ENCODE peak calls at places on chromosome 13, in ten cellular contexts. T is tibial artery; M is stimulated activated CD4-positive, alpha-beta T cell treated with anti-CD3 and anti-CD28 coated beads, Interleukin-4, amount 100 ng/mL, for 48 hours; B is sciatic nerve; E is left cardiac atrium; G is activated CD4-positive, alpha-beta T cell treated with anti-CD3 and anti-CD28 coated beads, Interleukin-2, amount 50 U/mL, for 24 hours; K is CD8-positive, alpha-beta T cell; U is ELR; J is psoas muscle; X is ureter. H is an unnamed sample.

GRCh38 chr13:33578786-33579185 is 239.2 kb upstream of the RFC3 start:
- DNase-seq in B (no peak), J (no peak), G (no peak), X (no peak), K (no peak), U (no peak), E (no peak), M (no peak), T (no peak), H (no peak)

GRCh38 chr13:36341718-36342117 is 4.5 kb downstream of the SPART start:
- DNase-seq in T (no peak), J (no peak), K (no peak), M (no peak), B (no peak), G (no peak), U (peak), E (no peak), X (no peak), H (no peak)

GRCh38 chr13:80047406-80047805 is 293.5 kb downstream of the SPRY2 start:
- DNase-seq in M (no peak), X (no peak), J (no peak), U (no peak), T (no peak), K (no peak), E (no peak), G (no peak), B (no peak), H (no peak)

GRCh38 chr13:23947893-23948292 is 50.6 kb upstream of the C1QTNF9B start:
- DNase-seq in K (no peak), G (no peak), U (no peak), B (no peak), M (no peak), J (no peak), T (no peak), E (no peak), X (no peak), H (no peak)

GRCh38 chr13:77034883-77035282 is 7.9 kb upstream of the FBXL3 start:
- DNase-seq in T (no peak), M (no peak), G (no peak), K (no peak), E (no peak), J (no peak), B (no peak), X (no peak), U (peak), H (no peak)

GRCh38 chr13:54742984-54743383 is 1714.4 kb downstream of the OLFM4 start:
- DNase-seq in G (no peak), M (no peak), B (no peak), K (no peak), X (no peak), U (no peak), E (no peak), T (no peak), J (no peak), H (no peak)

GRCh38 chr13:62767473-62767872 is 1351.8 kb upstream of the PCDH20 start:
- DNase-seq in K (no peak), X (no peak), E (no peak), G (no peak), J (no peak), B (no peak), M (no peak), T (no peak), U (no peak), H (no peak)

GRCh38 chr13:107562222-107562621 is 653.1 kb downstream of the LIG4 start:
- DNase-seq in U (no peak), T (no peak), G (no peak), E (no peak), K (no peak), B (no peak), X (no peak), J (no peak), M (no peak), H (no peak)

GRCh38 chr13:40986328-40986856 is 32.7 kb downstream of the ELF1 start:
- DNase-seq in B (no peak), T (no peak), G (no peak), X (no peak), M (no peak), E (no peak), K (no peak), J (no peak), U (no peak), H (no peak)

GRCh38 chr13:52091473-52091872 is 37.4 kb downstream of the NEK5 start:
- DNase-seq in T (no peak), K (no peak), G (no peak), B (no peak), M (no peak), X (no peak), U (no peak), J (no peak), E (no peak), H (no peak)

GRCh38 chr13:41028051-41028450 is 8.9 kb upstream of the ELF1 start:
- DNase-seq in T (no peak), J (no peak), K (no peak), B (no peak), E (no peak), X (no peak), M (no peak), G (no peak), U (peak), H (no peak)

GRCh38 chr13:89279374-89279773 is 1608.2 kb downstream of the SLITRK5 start:
- DNase-seq in T (no peak), B (no peak), X (no peak), J (no peak), M (no peak), K (no peak), U (peak), E (no peak), G (no peak), H (no peak)

GRCh38 chr13:110116072-110116487 is 190.9 kb downstream of the COL4A1 start:
- DNase-seq in K (peak), G (peak), J (peak), B (peak), M (peak), E (peak), X (peak), U (peak), T (no peak), H (peak)

GRCh38 chr13:47545206-47545605 is 455.9 kb downstream of the SUCLA2 start:
- DNase-seq in K (no peak), T (no peak), M (no peak), U (no peak), J (no peak), G (no peak), E (no peak), B (no peak), X (no peak), H (no peak)

GRCh38 chr13:112143753-112144615 is 77.0 kb downstream of the SOX1 start:
- DNase-seq in U (no peak), K (no peak), T (peak), J (no peak), E (no peak), G (no peak), M (no peak), B (no peak), X (no peak), H (no peak)